ENCODE peak calls at places on chromosomes 1 and 21, in six cellular contexts. X is AG04450, V is cardiac fibroblast, R is colonic mucosa, T is prostate gland, O is dorsolateral prefrontal cortex. Y is an unnamed sample.

GRCh38 chr1:1827456-1827855 is 49.2 kb upstream of the NADK start:
- DNase-seq in X (no peak), V (no peak), R (no peak), T (no peak), O (no peak), Y (no peak)

GRCh38 chr1:173023343-173023742 is 27.4 kb downstream of the TNFSF18 start:
- DNase-seq in X (no peak), V (peak), R (no peak), T (no peak), O (no peak), Y (no peak)

GRCh38 chr1:48007044-48007443 is 9.9 kb upstream of the TRABD2B start:
- DNase-seq in X (no peak), V (no peak), R (no peak), T (no peak), O (no peak), Y (no peak)

GRCh38 chr1:8712413-8713229 is 104.8 kb downstream of the RERE start:
- DNase-seq in X (peak), V (peak), R (no peak), T (no peak), O (no peak), Y (no peak)

GRCh38 chr1:244302889-244303609 is 148.7 kb downstream of the ADSS2 start:
- DNase-seq in X (no peak), V (peak), R (peak), T (no peak), O (no peak), Y (no peak)

GRCh38 chr1:185774384-185774783 is 40.2 kb downstream of the HMCN1 start:
- DNase-seq in X (no peak), V (no peak), R (no peak), T (no peak), O (no peak), Y (no peak)

GRCh38 chr1:1032428-1032827 is 12.5 kb downstream of the AGRN start:
- DNase-seq in X (no peak), V (no peak), R (no peak), T (no peak), O (peak), Y (no peak)

GRCh38 chr1:207883104-207883651 is 27.7 kb downstream of the CD34 start:
- DNase-seq in X (no peak), V (no peak), R (no peak), T (no peak), O (no peak), Y (no peak)

GRCh38 chr21:41537356-41537755 is 29.4 kb upstream of the TMPRSS2 start:
- DNase-seq in X (no peak), V (no peak), R (no peak), T (no peak), O (no peak), Y (no peak)

GRCh38 chr1:98099501-98099900 is 178.7 kb upstream of the DPYD start:
- DNase-seq in X (no peak), V (no peak), R (no peak), T (no peak), O (no peak), Y (no peak)

GRCh38 chr1:31407029-31407626 is 5.9 kb upstream of the SERINC2 start:
- DNase-seq in X (no peak), V (no peak), R (no peak), T (no peak), O (no peak), Y (no peak)

GRCh38 chr21:22657786-22658185 is 1659.6 kb downstream of the NCAM2 start:
- DNase-seq in X (no peak), V (no peak), R (no peak), T (no peak), O (no peak), Y (no peak)

GRCh38 chr1:154190550-154190949 is 1.4 kb downstream of the TPM3 start:
- DNase-seq in X (no peak), V (peak), R (no peak), T (no peak), O (no peak), Y (no peak)

GRCh38 chr1:34761776-34762307 is 2.3 kb downstream of the GJB4 start:
- DNase-seq in X (no peak), V (no peak), R (no peak), T (no peak), O (no peak), Y (no peak)

GRCh38 chr1:232576537-232576936 is 53.4 kb downstream of the SIPA1L2 start:
- DNase-seq in X (no peak), V (no peak), R (no peak), T (no peak), O (no peak), Y (no peak)

GRCh38 chr1:210022044-210022443 is 84.0 kb downstream of the SYT14 start:
- DNase-seq in X (no peak), V (no peak), R (no peak), T (no peak), O (no peak), Y (no peak)

GRCh38 chr1:9900142-9901043 is 9.7 kb downstream of the CTNNBIP1 start:
- DNase-seq in X (no peak), V (no peak), R (peak), T (peak), O (peak), Y (peak)

GRCh38 chr1:228035844-228036243 is 29.0 kb downstream of the WNT3A start:
- DNase-seq in X (no peak), V (no peak), R (no peak), T (no peak), O (peak), Y (no peak)

GRCh38 chr21:34276711-34277425 is 86.9 kb upstream of the KCNE2 start:
- DNase-seq in X (no peak), V (peak), R (no peak), T (no peak), O (no peak), Y (peak)

GRCh38 chr1:217718873-217719272 is 87.7 kb downstream of the SPATA17 start:
- DNase-seq in X (no peak), V (no peak), R (no peak), T (no peak), O (no peak), Y (no peak)

GRCh38 chr1:207140536-207140935 is 36.5 kb downstream of the C4BPA start:
- DNase-seq in X (no peak), V (peak), R (no peak), T (no peak), O (no peak), Y (no peak)

GRCh38 chr1:44489481-44489880 is 84.4 kb downstream of the RNF220 start:
- DNase-seq in X (no peak), V (peak), R (no peak), T (no peak), O (no peak), Y (no peak)

GRCh38 chr1:15836772-15837669 is 10.5 kb upstream of the SPEN start:
- DNase-seq in X (no peak), V (no peak), R (peak), T (no peak), O (peak), Y (no peak)
- H3K4me3 ChIP-seq in X (no peak), V (no peak), R (peak), T (no peak), O (peak), Y (peak)

GRCh38 chr21:20592482-20592881 is 405.7 kb upstream of the NCAM2 start:
- DNase-seq in X (no peak), V (no peak), R (no peak), T (no peak), O (no peak), Y (no peak)
- TF ChIP-seq CTCF in X (no peak), V (no peak), R (no peak), T (no peak), O (no peak), Y (no peak)

DNA sequence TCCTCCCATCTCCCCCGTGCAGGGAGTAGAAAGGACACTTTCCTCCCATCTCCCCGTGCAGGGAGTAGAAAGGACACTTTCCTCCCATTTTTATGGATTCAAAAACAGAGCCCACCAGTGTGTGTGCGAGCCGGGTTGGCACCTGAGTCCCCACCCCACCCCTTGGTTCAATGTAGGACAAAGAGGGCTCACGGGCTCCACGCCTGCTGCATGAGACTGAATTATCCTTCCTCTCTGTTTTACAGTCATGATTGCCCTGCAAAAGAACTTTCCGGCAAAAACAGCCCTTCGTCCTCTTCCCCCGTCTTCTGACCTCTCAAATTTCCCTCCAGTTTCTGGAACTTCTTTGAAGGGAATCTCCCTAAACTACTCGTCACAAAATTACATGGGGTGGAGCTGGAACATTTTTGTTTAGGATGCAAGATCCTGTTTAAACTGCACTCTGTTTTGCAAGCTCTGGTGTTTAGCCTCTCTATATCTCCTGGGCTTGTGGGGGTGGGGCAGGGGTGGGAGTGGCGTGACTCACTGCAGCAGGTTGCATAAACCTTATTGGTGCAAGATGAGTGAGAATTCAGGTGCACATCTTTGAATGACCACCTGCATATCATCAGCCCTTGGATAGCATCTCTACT is 99.8 kb downstream of the PSMG1 start:
- DNase-seq in X (no peak), V (peak), R (peak), T (peak), O (no peak), Y (no peak)
- H3K4me3 ChIP-seq in X (no peak), V (no peak), R (peak), T (no peak), O (no peak), Y (no peak)

DNA sequence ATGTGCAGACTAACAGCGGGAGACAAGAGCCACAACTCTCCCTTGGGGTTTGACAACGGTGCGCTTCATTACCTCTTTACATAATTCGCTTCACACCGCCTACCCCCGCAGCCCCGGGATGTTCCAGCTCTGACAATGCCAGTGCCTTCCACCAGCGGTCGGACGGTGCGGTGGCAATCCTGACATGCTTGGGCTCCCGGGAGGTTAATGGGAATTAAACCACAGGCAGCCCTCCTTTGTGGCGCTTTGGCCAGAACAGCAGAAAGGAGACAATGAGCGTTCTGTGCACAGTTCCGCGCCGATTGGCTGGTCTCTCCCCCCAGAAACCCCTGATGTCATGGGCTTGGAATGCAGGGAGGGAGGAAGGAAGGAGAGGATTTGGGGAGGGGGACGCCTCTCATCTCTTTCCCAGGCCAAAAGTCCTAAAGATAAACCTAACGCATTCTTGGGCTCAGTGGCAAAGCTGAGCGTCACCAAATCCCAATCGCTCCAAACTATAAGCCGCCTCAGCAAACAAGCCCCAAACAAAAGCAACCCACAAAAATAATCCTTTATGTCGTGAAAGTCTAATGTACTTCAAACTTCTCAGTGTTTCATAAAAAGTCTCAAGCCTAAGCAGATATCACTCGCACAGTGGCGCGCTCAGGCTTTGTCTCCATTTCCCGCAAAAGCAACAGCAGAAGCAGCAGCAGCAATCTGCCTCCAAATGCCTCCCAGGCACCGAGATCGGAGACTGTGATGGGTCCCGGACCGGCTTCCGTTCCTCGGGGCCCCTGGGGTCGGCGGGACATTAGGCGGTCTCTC is 1.1 kb downstream of the CNN3 start:
- DNase-seq in X (peak), V (peak), R (peak), T (peak), O (peak), Y (no peak)
- TF ChIP-seq CTCF in X (no peak), V (no peak), R (no peak), T (no peak), O (no peak), Y (no peak)

GRCh38 chr1:93704063-93704462 is 22.4 kb upstream of the BCAR3 start:
- DNase-seq in X (no peak), V (no peak), R (no peak), T (no peak), O (no peak), Y (peak)

GRCh38 chr1:93708734-93709481 is 27.3 kb upstream of the BCAR3 start:
- DNase-seq in X (no peak), V (peak), R (no peak), T (no peak), O (no peak), Y (peak)

GRCh38 chr1:93707956-93708355 is 26.3 kb upstream of the BCAR3 start:
- DNase-seq in X (no peak), V (no peak), R (no peak), T (no peak), O (no peak), Y (peak)

GRCh38 chr1:93703649-93704048 is 22.0 kb upstream of the BCAR3 start:
- DNase-seq in X (no peak), V (peak), R (no peak), T (no peak), O (no peak), Y (no peak)

DNA sequence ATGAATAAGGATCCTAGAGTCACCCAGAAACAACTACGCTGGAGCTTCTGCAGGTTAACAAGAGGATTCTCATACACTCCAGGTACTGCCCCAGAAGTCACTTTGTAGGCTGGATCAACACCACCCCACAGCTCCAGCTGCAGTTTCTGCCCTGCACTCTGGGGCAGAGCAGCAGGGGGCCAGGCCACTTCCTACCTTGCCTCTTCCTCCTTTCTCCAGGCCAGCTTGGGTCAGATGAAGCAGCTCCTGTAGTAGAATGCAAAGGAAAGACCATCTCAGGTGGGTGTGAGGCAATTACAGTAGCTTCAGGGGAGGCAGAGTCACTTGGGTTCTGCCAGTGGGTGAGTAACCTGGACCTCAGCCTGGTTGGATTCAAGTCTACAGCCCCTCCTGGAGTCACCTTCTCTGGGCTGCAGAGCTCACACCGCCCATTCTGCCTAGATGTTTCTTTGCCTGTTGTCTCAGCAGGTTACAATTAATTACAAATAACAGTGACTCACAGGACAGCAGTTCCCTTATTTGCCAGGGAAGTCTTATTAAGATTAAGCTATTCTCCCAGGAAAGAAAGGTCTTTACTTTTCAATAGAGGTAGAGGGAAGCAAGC is 24.4 kb upstream of the BCAR3 start:
- DNase-seq in X (no peak), V (no peak), R (no peak), T (no peak), O (no peak), Y (no peak)
- H3K4me3 ChIP-seq in X (no peak), V (no peak), R (no peak), T (no peak), O (no peak), Y (no peak)

Y was measured in GM12864.